ENCODE peak calls at places on chromosomes 3 and 15, in five cellular contexts. R, Q, G, J and V are unnamed samples.

GRCh38 chr3:30473374-30474051 is 132.9 kb upstream of the TGFBR2 start:
- DNase-seq in R (no peak), Q (peak; percentile 88), G (no peak), J (no peak), V (no peak)

GRCh38 chr15:63939531-63940130 is 105.9 kb upstream of the HERC1 start:
- DNase-seq in R (peak; percentile 23), Q (peak; percentile 15), G (peak; percentile 23), J (peak; percentile 60), V (no peak)

GRCh38 chr3:134495980-134496379 is 10.1 kb downstream of the CEP63 start:
- DNase-seq in R (no peak), G (no peak), J (no peak), Q (no peak), V (no peak)

GRCh38 chr15:69926011-69926410 is 171.7 kb downstream of the TLE3 start:
- DNase-seq in J (no peak), G (no peak), Q (no peak), R (no peak), V (no peak)

GRCh38 chr15:71272932-71273331 is 157.7 kb downstream of the THSD4 start:
- DNase-seq in G (peak; percentile 57), J (no peak), Q (peak; percentile 54), R (no peak), V (no peak)

GRCh38 chr3:171328419-171329082 is 131.7 kb downstream of the TNIK start:
- DNase-seq in R (no peak), J (peak; percentile 69), G (no peak), Q (peak; percentile 60), V (peak; percentile 31)

GRCh38 chr3:104536715-104537114 is 830.0 kb upstream of the ALCAM start:
- DNase-seq in R (no peak), Q (no peak), G (no peak), J (no peak), V (no peak)

GRCh38 chr3:115187149-115187757 is 40.2 kb upstream of the ZBTB20 start:
- DNase-seq in Q (no peak), J (no peak), R (no peak), G (no peak), V (no peak)

GRCh38 chr3:101963902-101964362 is 114.6 kb downstream of the NFKBIZ start:
- DNase-seq in R (no peak), Q (peak; percentile 81), G (no peak), J (no peak), V (no peak)

GRCh38 chr3:47210863-47211405 is 47.0 kb upstream of the SETD2 start:
- DNase-seq in R (no peak), J (peak; percentile 7), G (no peak), Q (no peak), V (no peak)

GRCh38 chr3:177085784-177086183 is 111.5 kb downstream of the TBL1XR1 start:
- DNase-seq in G (no peak), R (no peak), J (no peak), Q (no peak), V (no peak)

GRCh38 chr3:171753025-171753472 is 57.2 kb downstream of the PLD1 start:
- DNase-seq in G (no peak), R (no peak), Q (peak; percentile 88), J (no peak), V (no peak)

GRCh38 chr3:58502832-58503231 is 10.9 kb downstream of the KCTD6 start:
- DNase-seq in G (no peak), R (no peak), Q (no peak), J (no peak), V (no peak)

GRCh38 chr3:136171097-136171542 is 25.0 kb downstream of the MSL2 start:
- DNase-seq in G (no peak), J (no peak), Q (peak; percentile 30), R (peak; percentile 43), V (no peak)

GRCh38 chr15:70628542-70628941 is 134.8 kb downstream of the UACA start:
- DNase-seq in Q (no peak), R (no peak), G (no peak), J (no peak), V (no peak)

GRCh38 chr15:38547255-38547997 is 17.2 kb downstream of the RASGRP1 start:
- DNase-seq in Q (peak; percentile 80), J (no peak), G (no peak), R (no peak), V (no peak)

GRCh38 chr3:52407779-52408178 is 37.1 kb downstream of the SEMA3G start:
- DNase-seq in J (no peak), G (no peak), Q (no peak), R (no peak), V (no peak)

GRCh38 chr15:63573533-63573932 is 23.7 kb upstream of the FBXL22 start:
- DNase-seq in G (no peak), R (no peak), J (no peak), Q (no peak), V (no peak)

GRCh38 chr3:122623430-122623829 is 46.0 kb downstream of the PARP15 start:
- DNase-seq in Q (no peak), J (no peak), R (no peak), G (no peak), V (no peak)

GRCh38 chr15:74422723-74423442 is 10.9 kb downstream of the SEMA7A start:
- DNase-seq in Q (peak; percentile 68), J (peak; percentile 86), G (no peak), R (peak; percentile 75), V (no peak)
- TF ChIP-seq CTCF in Q (no peak), J (no peak), G (no peak), R (no peak), V (no peak)

DNA sequence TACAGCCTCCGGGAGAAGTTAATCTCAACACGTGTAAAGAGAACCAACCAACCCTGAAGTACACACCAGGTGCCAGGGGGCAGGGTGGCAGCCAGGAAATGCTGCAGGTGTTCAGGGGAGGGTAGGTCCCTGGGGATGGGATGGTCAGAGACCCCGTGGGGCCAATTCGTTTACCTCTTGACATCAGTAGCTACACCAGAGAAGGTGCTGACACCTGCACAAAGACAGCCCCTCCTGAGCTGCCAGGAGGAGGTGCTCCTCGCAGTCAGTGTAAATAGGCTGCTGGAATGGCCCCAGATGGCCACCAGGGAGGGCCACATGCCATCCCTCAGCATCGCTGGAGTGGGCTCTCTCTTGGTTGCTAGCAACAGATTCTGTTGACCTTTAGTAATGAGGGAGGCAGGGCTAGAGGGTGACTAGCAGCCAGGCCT is 52.8 kb downstream of the CORO2B start:
- DNase-seq in R (no peak), Q (no peak), J (peak; percentile 87), G (no peak), V (no peak)
- TF ChIP-seq CTCF in R (no peak), Q (no peak), J (peak; percentile 74), G (no peak), V (no peak)

DNA sequence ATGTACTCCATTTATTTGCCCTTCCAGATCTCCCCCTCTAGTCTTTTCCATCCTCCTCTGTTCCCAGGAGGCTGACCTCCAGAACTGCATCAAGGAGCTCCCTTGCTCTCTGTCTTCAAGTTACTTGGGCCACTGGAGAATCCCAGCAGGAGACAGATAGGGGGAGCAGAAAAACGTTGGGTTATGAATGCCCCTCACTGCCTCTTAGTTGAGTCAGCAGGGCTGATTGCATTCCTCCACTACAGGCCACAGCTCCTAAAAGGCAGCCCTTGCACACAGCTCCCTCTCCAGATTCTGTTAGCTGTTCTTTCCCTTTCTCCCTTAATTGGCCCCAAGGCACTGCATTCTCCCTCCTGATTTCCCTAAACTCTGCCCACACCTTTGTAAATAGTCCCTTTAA is 12.4 kb upstream of the CEP152 start:
- DNase-seq in J (peak; percentile 73), G (no peak), R (no peak), Q (no peak), V (no peak)
- TF ChIP-seq CTCF in J (no peak), G (no peak), R (no peak), Q (no peak), V (no peak)

GRCh38 chr3:31687020-31687802 is 154.5 kb downstream of the STT3B start:
- DNase-seq in G (no peak), J (no peak), R (no peak), Q (no peak), V (no peak)
- TF ChIP-seq CTCF in G (no peak), J (peak; percentile 64), R (peak; percentile 33), Q (no peak), V (no peak)